ENCODE peak calls at places on chromosomes 13 and 19, in five cellular contexts. S is H9, A is mesenchymal stem cell, W is mesendoderm, T is trophoblast cell. J is an unnamed sample.

GRCh38 chr13:27171244-27171829 is at the start of gene USP12:
- DNase-seq in W (peak; percentile 64), T (no peak), A (peak; percentile 24), S (peak; percentile 63), J (no peak)

GRCh38 chr13:74162782-74163181 is 28.6 kb upstream of the KLF12 start:
- DNase-seq in T (no peak), S (no peak), W (no peak), A (no peak), J (no peak)

GRCh38 chr13:24865158-24865557 is 101.2 kb downstream of the RNF17 start:
- DNase-seq in S (no peak), W (no peak), A (peak; percentile 12), T (no peak), J (no peak)

GRCh38 chr19:9972103-9972502 is 35.8 kb upstream of the OLFM2 start:
- DNase-seq in S (no peak), W (no peak), T (no peak), A (no peak), J (no peak)

GRCh38 chr19:21022996-21023395 is 2.5 kb downstream of the ZNF430 start:
- DNase-seq in T (no peak), W (peak; percentile 25), S (no peak), A (peak; percentile 48), J (no peak)

GRCh38 chr13:22517544-22517943 is 663.2 kb upstream of the SGCG start:
- DNase-seq in T (no peak), S (no peak), W (peak; percentile 9), A (peak; percentile 17), J (no peak)

GRCh38 chr13:58908019-58908679 is 1255.6 kb downstream of the DIAPH3 start:
- DNase-seq in W (no peak), T (no peak), A (no peak), S (no peak), J (no peak)

GRCh38 chr19:38004505-38005223 is 97.7 kb downstream of the SIPA1L3 start:
- DNase-seq in A (peak; percentile 97), W (peak; percentile 98), S (peak; percentile 93), T (peak; percentile 89), J (peak; percentile 78)

GRCh38 chr19:46137915-46138473 is 10.0 kb upstream of the IGFL2 start:
- DNase-seq in T (no peak), A (no peak), W (no peak), S (no peak), J (no peak)

GRCh38 chr13:23087884-23088283 is 92.9 kb upstream of the SGCG start:
- DNase-seq in T (peak; percentile 58), A (no peak), W (peak; percentile 72), S (peak; percentile 53), J (peak; percentile 69)

GRCh38 chr13:106274551-106275208 is 260.8 kb downstream of the EFNB2 start:
- DNase-seq in T (no peak), W (no peak), S (no peak), A (no peak), J (no peak)

GRCh38 chr19:18494267-18494607 is 27.6 kb downstream of the ELL start:
- DNase-seq in T (no peak), A (peak; percentile 70), S (no peak), W (no peak), J (no peak)

GRCh38 chr13:82878536-82878935 is 1003.7 kb downstream of the SLITRK1 start:
- DNase-seq in W (no peak), S (no peak), T (peak; percentile 5), A (peak; percentile 14), J (no peak)

GRCh38 chr19:42376177-42376555 is 13.9 kb downstream of the CNFN start:
- DNase-seq in A (no peak), W (no peak), T (no peak), S (no peak), J (no peak)

GRCh38 chr13:38255600-38255999 is 94.1 kb upstream of the UFM1 start:
- DNase-seq in A (no peak), W (peak; percentile 59), S (no peak), T (peak; percentile 67), J (no peak)

GRCh38 chr19:14418743-14419037 is 451 bp downstream of the DDX39A start:
- DNase-seq in S (no peak), A (no peak), T (peak; percentile 45), W (no peak), J (no peak)

GRCh38 chr19:46602392-46603194 is 1.5 kb downstream of the CALM3 start:
- DNase-seq in S (no peak), A (no peak), T (no peak), W (no peak), J (no peak)

GRCh38 chr13:50521750-50522149 is 321.7 kb downstream of the DLEU7 start:
- DNase-seq in S (no peak), A (peak; percentile 73), T (no peak), W (no peak), J (no peak)

GRCh38 chr19:23183251-23183650 is 66.4 kb downstream of the ZNF730 start:
- DNase-seq in T (no peak), W (no peak), S (no peak), A (no peak), J (no peak)

GRCh38 chr13:75583101-75583500 is 33.5 kb downstream of the UCHL3 start:
- DNase-seq in T (no peak), A (no peak), S (no peak), W (no peak), J (no peak)

GRCh38 chr13:54492995-54493394 is 1464.4 kb downstream of the OLFM4 start:
- DNase-seq in S (no peak), A (no peak), W (no peak), T (no peak), J (no peak)

GRCh38 chr19:48498922-48499321 is 12.7 kb downstream of the LMTK3 start:
- DNase-seq in W (no peak), S (no peak), A (no peak), T (no peak), J (no peak)

GRCh38 chr13:111152836-111153235 is 37.7 kb downstream of the ARHGEF7 start:
- DNase-seq in A (no peak), S (no peak), T (peak; percentile 10), W (peak; percentile 14), J (no peak)

GRCh38 chr19:38360351-38360750 is 14.0 kb upstream of the PSMD8 start:
- DNase-seq in A (no peak), T (no peak), S (no peak), W (no peak), J (no peak)

DNA sequence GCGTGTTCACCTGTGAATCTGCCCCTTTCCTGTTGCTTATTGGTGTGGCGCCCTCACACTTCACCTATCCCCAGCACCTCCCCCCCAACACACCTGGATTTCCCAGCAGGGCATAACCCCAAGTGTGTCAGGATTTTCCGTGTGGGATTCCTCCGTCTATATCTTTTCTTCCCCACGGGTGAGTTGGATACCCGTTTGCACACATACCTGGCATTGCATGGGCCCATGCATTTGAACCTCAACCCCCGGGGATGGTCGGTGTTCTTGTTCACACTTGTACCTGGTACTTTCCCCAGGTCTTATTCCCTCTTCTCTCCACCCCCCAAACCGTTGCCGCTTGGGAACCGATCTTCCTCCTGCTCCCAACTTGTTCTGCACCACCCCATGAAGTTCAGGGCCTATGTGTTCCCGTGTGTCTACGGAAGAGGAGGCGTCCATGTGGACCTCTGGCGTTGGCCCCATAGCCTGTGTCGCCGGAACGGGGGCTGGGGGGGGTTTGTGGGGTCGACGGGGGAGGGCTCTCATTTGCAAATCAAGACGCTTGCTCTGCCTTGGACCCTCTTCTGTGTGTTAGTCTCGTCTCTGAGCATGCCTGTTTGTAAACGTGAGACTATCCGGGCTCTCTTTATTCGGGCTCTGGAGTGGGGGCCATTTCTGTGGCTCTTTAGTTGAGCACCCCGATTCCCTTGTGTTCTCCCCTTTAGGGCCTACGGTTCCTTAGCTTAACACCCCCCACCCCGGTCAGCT is 1.7 kb downstream of the PRR12 start:
- DNase-seq in T (peak; percentile 31), A (peak; percentile 50), W (peak; percentile 69), S (peak; percentile 68), J (no peak)
- H2BK5ac ChIP-seq in T (no peak overlapping the region), A (peak overlapping the region; percentile 31), W (no peak overlapping the region), S (no peak overlapping the region), J (peak overlapping the region; percentile 92)

DNA sequence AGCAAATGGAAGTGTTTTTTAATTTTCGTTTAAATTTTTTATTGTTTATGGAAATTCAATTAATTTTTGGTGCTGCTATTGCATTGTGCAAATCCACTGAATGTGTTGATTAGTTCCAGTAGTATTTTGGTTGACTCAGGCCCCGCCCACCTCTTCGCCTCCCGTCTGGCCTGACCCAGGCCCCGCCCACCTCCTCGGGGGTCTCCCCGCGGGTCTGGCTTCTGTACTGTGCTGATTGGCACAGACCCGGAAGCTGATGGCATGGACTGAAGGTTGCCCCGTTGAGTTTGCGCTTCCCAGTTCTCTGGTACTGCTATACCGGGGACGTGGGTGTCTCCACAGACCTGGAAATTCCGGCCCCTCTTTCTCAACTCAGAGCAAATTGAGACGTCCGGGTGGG is 14.6 kb downstream of the ZNF701 start:
- DNase-seq in S (peak; percentile 39), A (no peak), T (no peak), W (no peak), J (no peak)
- H2BK5ac ChIP-seq in S (no peak overlapping the region), A (no peak overlapping the region), T (no peak overlapping the region), W (no peak overlapping the region), J (no peak overlapping the region)

GRCh38 chr19:870314-870713 is 10.8 kb downstream of the CFD start:
- DNase-seq in W (no peak), A (no peak), S (no peak), T (no peak), J (no peak)
- H2BK5ac ChIP-seq in W (no peak overlapping the region), A (no peak overlapping the region), S (no peak overlapping the region), T (no peak overlapping the region), J (no peak overlapping the region)

DNA sequence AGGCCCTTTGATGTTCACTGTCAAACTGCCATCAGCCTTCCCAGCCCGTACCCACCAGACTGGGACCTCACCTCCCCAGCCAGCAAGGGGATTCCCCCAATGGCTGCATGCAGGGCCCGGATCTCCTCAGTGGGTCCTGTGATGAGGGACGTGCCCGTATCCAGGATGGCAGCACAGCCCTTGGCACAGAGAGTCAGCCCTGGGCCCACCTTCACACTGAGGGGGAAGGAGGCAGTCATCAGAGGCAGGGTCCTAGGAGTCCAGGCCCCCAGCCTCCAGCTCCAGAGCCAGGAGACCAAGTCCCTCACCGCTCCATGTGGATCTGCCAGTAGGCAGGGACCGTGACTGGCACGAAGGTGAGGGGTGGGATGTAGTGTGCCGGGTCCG is 6.0 kb downstream of the NAPSA start:
- DNase-seq in A (no peak), W (no peak), T (no peak), S (no peak), J (no peak)
- H2BK5ac ChIP-seq in A (no peak overlapping the region), W (no peak overlapping the region), T (no peak overlapping the region), S (no peak overlapping the region), J (no peak overlapping the region)

GRCh38 chr19:11196406-11197287 is 698 bp downstream of the KANK2 start:
- DNase-seq in T (no peak), S (no peak), W (peak; percentile 67), A (peak; percentile 48), J (peak; percentile 71)
- H2BK5ac ChIP-seq in T (peak overlapping the region; percentile 66), S (no peak overlapping the region), W (peak overlapping the region; percentile 59), A (peak overlapping the region; percentile 57), J (peak overlapping the region; percentile 71)

GRCh38 chr13:100674848-100675659 is 459 bp upstream of the TMTC4 start:
- DNase-seq in S (peak; percentile 99), T (peak; percentile 99), W (peak; percentile 98), A (peak; percentile 97), J (peak; percentile 99)
- H2BK5ac ChIP-seq in S (no peak overlapping the region), T (no peak overlapping the region), W (no peak overlapping the region), A (no peak overlapping the region), J (peak overlapping the region; percentile 71)